ENCODE peak calls at places on chromosomes 6 and 20, in nine cellular contexts. One of them, this sample, is unnamed.

GRCh38 chr6:147279423-147279822 is 75.2 kb downstream of the STXBP5 start:
- DNase-seq in HCT116: no peak
- DNase-seq in colonic mucosa: no peak
- DNase-seq in lung: no peak
- DNase-seq in PC-9: no peak
- DNase-seq in cardiac muscle cell: no peak
- DNase-seq in tibial artery: no peak
- DNase-seq in WERI-Rb-1: no peak
- DNase-seq in body of pancreas: no peak
- DNase-seq in this sample: no peak

GRCh38 chr20:47133809-47134456 is 222.6 kb downstream of the ZMYND8 start:
- DNase-seq in HCT116: no peak
- DNase-seq in PC-9: peak; percentile 67
- DNase-seq in body of pancreas: no peak
- DNase-seq in lung: no peak
- DNase-seq in tibial artery: no peak
- DNase-seq in WERI-Rb-1: peak; percentile 61
- DNase-seq in cardiac muscle cell: no peak
- DNase-seq in colonic mucosa: no peak
- DNase-seq in this sample: no peak

GRCh38 chr6:162198925-162199324 is 528.6 kb downstream of the PRKN start:
- DNase-seq in lung: no peak
- DNase-seq in HCT116: no peak
- DNase-seq in colonic mucosa: no peak
- DNase-seq in PC-9: no peak
- DNase-seq in tibial artery: no peak
- DNase-seq in WERI-Rb-1: no peak
- DNase-seq in cardiac muscle cell: no peak
- DNase-seq in body of pancreas: peak; percentile 17
- DNase-seq in this sample: no peak

GRCh38 chr6:141088171-141088570 is 1044.6 kb upstream of the GJE1 start:
- DNase-seq in lung: no peak
- DNase-seq in cardiac muscle cell: no peak
- DNase-seq in colonic mucosa: no peak
- DNase-seq in PC-9: no peak
- DNase-seq in tibial artery: no peak
- DNase-seq in body of pancreas: no peak
- DNase-seq in WERI-Rb-1: no peak
- DNase-seq in HCT116: no peak
- DNase-seq in this sample: no peak

GRCh38 chr6:39213195-39213920 is 15.9 kb downstream of the KCNK5 start:
- DNase-seq in colonic mucosa: no peak
- DNase-seq in HCT116: no peak
- DNase-seq in lung: no peak
- DNase-seq in PC-9: no peak
- DNase-seq in cardiac muscle cell: no peak
- DNase-seq in WERI-Rb-1: no peak
- DNase-seq in tibial artery: no peak
- DNase-seq in body of pancreas: no peak
- DNase-seq in this sample: no peak

GRCh38 chr6:20126789-20127653 is 85.2 kb downstream of the MBOAT1 start:
- DNase-seq in PC-9: peak; percentile 62
- DNase-seq in body of pancreas: peak; percentile 50
- DNase-seq in cardiac muscle cell: peak; percentile 89
- DNase-seq in colonic mucosa: peak; percentile 83
- DNase-seq in HCT116: peak; percentile 35
- DNase-seq in WERI-Rb-1: peak; percentile 89
- DNase-seq in lung: peak; percentile 54
- DNase-seq in tibial artery: peak; percentile 73
- DNase-seq in this sample: peak; percentile 78

GRCh38 chr6:158068893-158069799 is 87.5 kb downstream of the SYNJ2 start:
- DNase-seq in PC-9: peak; percentile 78
- DNase-seq in lung: peak; percentile 88
- DNase-seq in body of pancreas: peak; percentile 59
- DNase-seq in HCT116: no peak
- DNase-seq in cardiac muscle cell: no peak
- DNase-seq in WERI-Rb-1: no peak
- DNase-seq in tibial artery: peak; percentile 87
- DNase-seq in colonic mucosa: peak; percentile 82
- DNase-seq in this sample: peak; percentile 82

GRCh38 chr20:20687319-20687718 is 25.1 kb downstream of the RALGAPA2 start:
- DNase-seq in colonic mucosa: no peak
- DNase-seq in WERI-Rb-1: no peak
- DNase-seq in PC-9: no peak
- DNase-seq in tibial artery: no peak
- DNase-seq in lung: no peak
- DNase-seq in body of pancreas: no peak
- DNase-seq in HCT116: no peak
- DNase-seq in cardiac muscle cell: no peak
- DNase-seq in this sample: no peak

DNA sequence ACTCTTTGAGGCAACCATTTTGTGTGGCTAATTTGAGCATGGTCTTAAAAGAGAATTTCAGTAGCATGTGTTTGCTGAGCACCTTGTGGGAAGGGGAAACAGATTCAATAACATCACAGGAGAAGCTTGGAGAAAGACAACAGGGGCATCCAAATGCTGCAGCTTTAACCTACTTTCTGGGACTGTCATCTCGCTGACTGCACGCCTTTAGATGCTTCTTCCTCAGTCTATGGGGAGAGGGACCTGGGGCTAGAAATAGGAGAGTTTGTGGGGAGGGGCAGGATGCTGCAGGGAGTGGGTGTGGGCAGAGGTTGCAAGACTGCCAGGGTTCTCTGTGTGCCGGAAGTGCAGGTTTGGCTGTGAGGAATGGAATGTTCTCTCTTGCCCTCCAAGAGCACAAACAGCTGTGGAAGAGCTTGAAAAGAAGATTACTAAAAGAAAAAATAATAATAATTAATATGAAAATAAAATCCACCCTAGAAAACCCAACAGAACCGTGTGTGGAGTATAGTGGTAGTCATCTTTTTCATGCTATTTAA is 93.2 kb downstream of the FOXO3 start:
- DNase-seq in lung: peak; percentile 49
- DNase-seq in WERI-Rb-1: no peak
- DNase-seq in HCT116: no peak
- DNase-seq in body of pancreas: peak; percentile 47
- DNase-seq in PC-9: no peak
- DNase-seq in tibial artery: peak; percentile 88
- DNase-seq in colonic mucosa: no peak
- DNase-seq in cardiac muscle cell: no peak
- DNase-seq in this sample: peak; percentile 86
- H3K4me3 ChIP-seq in lung: no peak overlapping the region
- H3K4me3 ChIP-seq in WERI-Rb-1: no peak overlapping the region
- H3K4me3 ChIP-seq in HCT116: no peak overlapping the region
- H3K4me3 ChIP-seq in body of pancreas: no peak overlapping the region
- H3K4me3 ChIP-seq in PC-9: no peak overlapping the region
- H3K4me3 ChIP-seq in tibial artery: peak overlapping the region; percentile 24
- H3K4me3 ChIP-seq in colonic mucosa: no peak overlapping the region
- H3K4me3 ChIP-seq in cardiac muscle cell: no peak overlapping the region
- H3K4me3 ChIP-seq in this sample: no peak overlapping the region

GRCh38 chr20:326645-327031 is 1.3 kb downstream of the SOX12 start:
- DNase-seq in cardiac muscle cell: peak; percentile 67
- DNase-seq in HCT116: no peak
- DNase-seq in lung: no peak
- DNase-seq in WERI-Rb-1: peak; percentile 44
- DNase-seq in tibial artery: no peak
- DNase-seq in body of pancreas: peak; percentile 18
- DNase-seq in colonic mucosa: no peak
- DNase-seq in PC-9: no peak
- DNase-seq in this sample: no peak

GRCh38 chr20:328596-329324 is 3.4 kb downstream of the SOX12 start:
- DNase-seq in tibial artery: no peak
- DNase-seq in PC-9: no peak
- DNase-seq in colonic mucosa: no peak
- DNase-seq in body of pancreas: no peak
- DNase-seq in lung: no peak
- DNase-seq in WERI-Rb-1: no peak
- DNase-seq in HCT116: no peak
- DNase-seq in cardiac muscle cell: no peak
- DNase-seq in this sample: no peak

GRCh38 chr20:325889-326644 is 715 bp downstream of the SOX12 start:
- DNase-seq in body of pancreas: peak; percentile 69
- DNase-seq in PC-9: peak; percentile 54
- DNase-seq in colonic mucosa: peak; percentile 61
- DNase-seq in HCT116: no peak
- DNase-seq in tibial artery: peak; percentile 86
- DNase-seq in cardiac muscle cell: peak; percentile 81
- DNase-seq in lung: peak; percentile 55
- DNase-seq in WERI-Rb-1: peak; percentile 80
- DNase-seq in this sample: no peak

GRCh38 chr20:327946-328563 is 2.7 kb downstream of the SOX12 start:
- DNase-seq in colonic mucosa: no peak
- DNase-seq in tibial artery: no peak
- DNase-seq in body of pancreas: no peak
- DNase-seq in cardiac muscle cell: no peak
- DNase-seq in lung: no peak
- DNase-seq in WERI-Rb-1: no peak
- DNase-seq in HCT116: no peak
- DNase-seq in PC-9: no peak
- DNase-seq in this sample: no peak

DNA sequence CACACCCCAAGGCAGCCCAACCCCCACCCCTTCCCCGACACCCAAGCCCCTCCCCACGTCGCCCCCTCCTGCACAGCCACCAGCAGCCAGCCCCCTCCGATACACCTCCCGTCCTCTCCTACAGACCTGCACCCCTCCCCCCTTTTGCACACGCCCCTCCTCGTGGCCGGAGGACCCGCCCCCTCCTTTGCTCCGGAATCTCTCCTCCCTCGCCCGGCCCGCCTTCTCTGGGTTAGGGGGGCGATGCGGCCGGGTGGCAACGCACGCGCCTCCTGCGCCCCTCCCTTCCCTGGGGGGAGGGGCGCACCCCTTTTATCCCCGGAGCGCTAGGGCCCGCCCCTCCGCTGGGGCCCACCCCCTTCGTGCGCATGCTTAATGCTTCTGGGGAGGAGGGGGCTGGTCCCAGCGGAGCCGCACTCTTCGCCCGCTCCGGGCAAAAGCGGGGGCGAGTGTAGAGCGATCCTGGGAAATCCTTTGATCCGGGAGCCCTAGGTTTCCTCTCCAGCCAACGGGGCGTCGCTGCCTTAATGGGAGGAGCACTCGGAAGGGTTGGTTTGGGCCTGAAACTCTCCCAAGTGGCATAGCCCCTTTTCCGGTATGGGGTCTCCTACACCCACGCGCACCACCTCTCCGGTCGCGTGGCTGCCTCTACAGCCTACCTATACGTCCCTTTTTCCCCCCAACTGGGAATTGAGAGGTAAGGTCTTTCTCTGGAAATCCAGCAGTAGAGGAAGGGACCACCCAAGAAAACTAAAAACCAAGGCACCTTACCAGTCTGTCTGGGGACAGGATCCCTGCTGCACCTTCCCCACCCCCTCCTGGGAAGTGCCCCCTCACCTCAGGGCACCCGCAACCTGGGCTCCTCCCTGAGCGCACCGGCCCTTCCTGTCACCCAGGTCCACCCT is 1.9 kb downstream of the SOX12 start:
- DNase-seq in body of pancreas: peak; percentile 85
- DNase-seq in HCT116: peak; percentile 72
- DNase-seq in colonic mucosa: peak; percentile 79
- DNase-seq in cardiac muscle cell: peak; percentile 97
- DNase-seq in lung: peak; percentile 83
- DNase-seq in WERI-Rb-1: peak; percentile 96
- DNase-seq in tibial artery: peak; percentile 92
- DNase-seq in PC-9: peak; percentile 95
- DNase-seq in this sample: peak; percentile 21
- H3K9me3 ChIP-seq in body of pancreas: no peaks in the 10 kb centered on the region
- H3K9me3 ChIP-seq in HCT116: no peaks in the 10 kb centered on the region
- H3K9me3 ChIP-seq in colonic mucosa: no peaks in the 10 kb centered on the region
- H3K9me3 ChIP-seq in cardiac muscle cell: no peaks in the 10 kb centered on the region
- H3K9me3 ChIP-seq in lung: no peaks in the 10 kb centered on the region
- H3K9me3 ChIP-seq in WERI-Rb-1: no peaks in the 10 kb centered on the region
- H3K9me3 ChIP-seq in tibial artery: no peaks in the 10 kb centered on the region
- H3K9me3 ChIP-seq in PC-9: no peaks in the 10 kb centered on the region
- H3K9me3 ChIP-seq in this sample: no peaks in the 10 kb centered on the region

DNA sequence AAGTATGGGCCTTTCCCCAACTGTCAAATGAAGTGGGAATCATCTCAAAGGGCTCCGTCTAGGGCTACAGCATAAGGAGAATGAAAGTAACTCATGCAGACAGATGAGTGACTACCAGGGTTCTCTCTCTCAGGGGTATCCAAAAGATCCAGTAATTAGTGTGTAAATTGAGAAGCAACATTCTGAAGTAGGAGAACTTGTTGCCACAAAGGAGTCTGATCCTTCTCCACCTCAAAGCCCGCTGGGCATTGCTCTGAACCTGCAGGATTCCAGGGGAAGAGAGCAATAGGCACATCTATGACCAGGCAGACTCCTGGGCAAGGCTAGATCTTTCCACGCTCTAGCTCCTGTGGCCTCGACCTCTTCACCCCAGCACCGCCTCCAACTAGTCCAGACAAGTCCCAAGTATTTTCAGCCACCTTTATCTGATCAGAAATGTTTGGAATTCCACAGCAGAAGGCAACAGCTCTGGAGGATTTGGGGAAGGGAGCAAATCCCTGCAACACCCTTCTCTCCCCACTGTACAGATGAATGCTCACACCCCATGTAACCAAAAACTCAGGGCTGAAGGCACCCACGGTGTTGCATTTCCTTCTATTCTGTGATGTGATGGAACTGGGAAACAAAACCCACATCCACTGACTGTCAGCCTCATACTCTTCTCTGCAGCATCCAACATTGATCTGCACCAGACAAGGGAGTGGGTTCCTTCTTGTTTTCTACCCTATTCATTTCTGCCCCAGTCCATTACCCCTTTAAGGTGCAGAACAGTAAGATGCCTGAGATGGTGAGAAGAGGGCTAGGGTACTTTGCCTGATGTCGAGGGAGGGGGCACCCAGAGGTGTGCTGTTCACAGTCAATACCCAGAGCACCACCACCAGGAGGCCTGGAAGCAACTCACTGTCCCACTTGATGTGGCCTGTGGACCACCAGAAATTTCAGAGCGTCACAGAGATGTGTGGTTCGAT is 41.0 kb downstream of the COX4I2 start:
- DNase-seq in PC-9: peak; percentile 90
- DNase-seq in lung: no peak
- DNase-seq in HCT116: no peak
- DNase-seq in body of pancreas: no peak
- DNase-seq in colonic mucosa: no peak
- DNase-seq in cardiac muscle cell: peak; percentile 66
- DNase-seq in WERI-Rb-1: peak; percentile 28
- DNase-seq in tibial artery: no peak
- DNase-seq in this sample: no peak
- TF ChIP-seq CTCF in PC-9: no peak
- TF ChIP-seq CTCF in lung: no peak
- TF ChIP-seq CTCF in HCT116: no peak
- TF ChIP-seq CTCF in body of pancreas: no peak
- TF ChIP-seq CTCF in colonic mucosa: no peak
- TF ChIP-seq CTCF in cardiac muscle cell: no peak
- TF ChIP-seq CTCF in WERI-Rb-1: no peak
- TF ChIP-seq CTCF in tibial artery: no peak
- TF ChIP-seq CTCF in this sample: no peak

GRCh38 chr6:125044066-125044465 is 81.8 kb downstream of the RNF217 start:
- DNase-seq in HCT116: no peak
- DNase-seq in cardiac muscle cell: no peak
- DNase-seq in PC-9: no peak
- DNase-seq in body of pancreas: no peak
- DNase-seq in lung: no peak
- DNase-seq in WERI-Rb-1: no peak
- DNase-seq in colonic mucosa: no peak
- DNase-seq in tibial artery: no peak
- DNase-seq in this sample: no peak

GRCh38 chr6:125041740-125042459 is 79.7 kb downstream of the RNF217 start:
- DNase-seq in cardiac muscle cell: peak; percentile 54
- DNase-seq in lung: no peak
- DNase-seq in colonic mucosa: no peak
- DNase-seq in HCT116: peak; percentile 29
- DNase-seq in WERI-Rb-1: no peak
- DNase-seq in PC-9: no peak
- DNase-seq in tibial artery: no peak
- DNase-seq in body of pancreas: no peak
- DNase-seq in this sample: no peak

GRCh38 chr6:125048274-125048673 is 86.0 kb downstream of the RNF217 start:
- DNase-seq in colonic mucosa: no peak
- DNase-seq in cardiac muscle cell: no peak
- DNase-seq in WERI-Rb-1: no peak
- DNase-seq in body of pancreas: no peak
- DNase-seq in lung: no peak
- DNase-seq in HCT116: no peak
- DNase-seq in PC-9: no peak
- DNase-seq in tibial artery: no peak
- DNase-seq in this sample: no peak

GRCh38 chr6:125046107-125046925 is 84.1 kb downstream of the RNF217 start:
- DNase-seq in lung: no peak
- DNase-seq in cardiac muscle cell: no peak
- DNase-seq in PC-9: peak; percentile 74
- DNase-seq in WERI-Rb-1: no peak
- DNase-seq in HCT116: no peak
- DNase-seq in colonic mucosa: no peak
- DNase-seq in tibial artery: no peak
- DNase-seq in body of pancreas: no peak
- DNase-seq in this sample: no peak

GRCh38 chr6:125044667-125045066 is 82.4 kb downstream of the RNF217 start:
- DNase-seq in body of pancreas: no peak
- DNase-seq in colonic mucosa: no peak
- DNase-seq in tibial artery: no peak
- DNase-seq in WERI-Rb-1: no peak
- DNase-seq in HCT116: no peak
- DNase-seq in PC-9: no peak
- DNase-seq in cardiac muscle cell: no peak
- DNase-seq in lung: no peak
- DNase-seq in this sample: no peak
- H3K4me3 ChIP-seq in body of pancreas: no peak overlapping the region
- H3K4me3 ChIP-seq in colonic mucosa: no peak overlapping the region
- H3K4me3 ChIP-seq in tibial artery: no peak overlapping the region
- H3K4me3 ChIP-seq in WERI-Rb-1: no peak overlapping the region
- H3K4me3 ChIP-seq in HCT116: no peak overlapping the region
- H3K4me3 ChIP-seq in PC-9: no peak overlapping the region
- H3K4me3 ChIP-seq in cardiac muscle cell: no peak overlapping the region
- H3K4me3 ChIP-seq in lung: no peak overlapping the region
- H3K4me3 ChIP-seq in this sample: no peak overlapping the region